ENCODE peak calls at places on chromosomes 1 and 21, in five cellular contexts. L is substantia nigra, Q is AG08395, T is MCF 10A, E is Ammon's horn. X is an unnamed sample.

GRCh38 chr1:18580087-18580486 is 50.6 kb upstream of the PAX7 start:
- DNase-seq in L (no peak), Q (no peak), T (no peak), E (no peak), X (no peak)

GRCh38 chr1:217343907-217344306 is 287.0 kb downstream of the GPATCH2 start:
- DNase-seq in L (no peak), Q (no peak), T (no peak), E (no peak), X (no peak)

GRCh38 chr21:41868062-41868710 is 11.0 kb downstream of the PRDM15 start:
- DNase-seq in L (no peak), Q (peak), T (no peak), E (no peak), X (no peak)

GRCh38 chr1:117606608-117607261 is 887 bp downstream of the TENT5C start:
- DNase-seq in L (no peak), Q (no peak), T (peak), E (no peak), X (no peak)

GRCh38 chr1:21289700-21290545 is at the start of gene ECE1:
- DNase-seq in L (no peak), Q (peak), T (peak), E (no peak), X (no peak)

GRCh38 chr1:174623640-174624039 is 175.9 kb downstream of the GPR52 start:
- DNase-seq in L (no peak), Q (no peak), T (no peak), E (no peak), X (no peak)

GRCh38 chr1:7621334-7622219 is 149.5 kb upstream of the VAMP3 start:
- DNase-seq in L (no peak), Q (peak), T (no peak), E (no peak), X (no peak)

GRCh38 chr21:15210235-15210678 is 145.5 kb upstream of the NRIP1 start:
- DNase-seq in L (no peak), Q (no peak), T (peak), E (no peak), X (no peak)

GRCh38 chr1:43530483-43531452 is at the start of gene PTPRF:
- DNase-seq in L (peak), Q (peak), T (peak), E (peak), X (no peak)

GRCh38 chr1:205907794-205908193 is 35.5 kb downstream of the SLC26A9 start:
- DNase-seq in L (no peak), Q (peak), T (peak), E (peak), X (no peak)

GRCh38 chr1:210598135-210598652 is 269.5 kb downstream of the HHAT start:
- DNase-seq in L (no peak), Q (peak), T (peak), E (no peak), X (no peak)